ENCODE peak calls at places on chromosomes 13 and 19, in nine cellular contexts. One of them, this sample, is unnamed.

GRCh38 chr13:100722517-100722916 is 47.9 kb upstream of the TMTC4 start:
- DNase-seq in body of pancreas: no peak
- DNase-seq in AG09319: no peak
- DNase-seq in activated CD8-positive, alpha-beta memory T cell treated with anti-CD3 and anti-CD28 coated beads for 24 hours: no peak
- DNase-seq in SK-N-SH: no peak
- DNase-seq in stimulated activated CD8-positive, alpha-beta memory T cell treated with anti-CD3 and anti-CD28 coated beads, Interleukin-7, amount 100 ng/mL, for 24 hours: no peak
- DNase-seq in Peyer's patch: no peak
- DNase-seq in left colon: no peak
- DNase-seq in heart left ventricle: no peak
- DNase-seq in this sample: no peak

GRCh38 chr13:82569581-82569980 is 1312.7 kb downstream of the SLITRK1 start:
- DNase-seq in body of pancreas: no peak
- DNase-seq in AG09319: no peak
- DNase-seq in activated CD8-positive, alpha-beta memory T cell treated with anti-CD3 and anti-CD28 coated beads for 24 hours: no peak
- DNase-seq in SK-N-SH: no peak
- DNase-seq in stimulated activated CD8-positive, alpha-beta memory T cell treated with anti-CD3 and anti-CD28 coated beads, Interleukin-7, amount 100 ng/mL, for 24 hours: no peak
- DNase-seq in Peyer's patch: no peak
- DNase-seq in left colon: no peak
- DNase-seq in heart left ventricle: no peak
- DNase-seq in this sample: no peak

GRCh38 chr13:30406779-30407416 is 15.4 kb upstream of the UBE2L5 start:
- DNase-seq in body of pancreas: no peak
- DNase-seq in AG09319: no peak
- DNase-seq in activated CD8-positive, alpha-beta memory T cell treated with anti-CD3 and anti-CD28 coated beads for 24 hours: no peak
- DNase-seq in SK-N-SH: no peak
- DNase-seq in stimulated activated CD8-positive, alpha-beta memory T cell treated with anti-CD3 and anti-CD28 coated beads, Interleukin-7, amount 100 ng/mL, for 24 hours: no peak
- DNase-seq in Peyer's patch: no peak
- DNase-seq in left colon: no peak
- DNase-seq in heart left ventricle: no peak
- DNase-seq in this sample: no peak

GRCh38 chr13:78420814-78421213 is 182.5 kb downstream of the POU4F1 start:
- DNase-seq in body of pancreas: no peak
- DNase-seq in AG09319: no peak
- DNase-seq in activated CD8-positive, alpha-beta memory T cell treated with anti-CD3 and anti-CD28 coated beads for 24 hours: no peak
- DNase-seq in SK-N-SH: no peak
- DNase-seq in stimulated activated CD8-positive, alpha-beta memory T cell treated with anti-CD3 and anti-CD28 coated beads, Interleukin-7, amount 100 ng/mL, for 24 hours: no peak
- DNase-seq in Peyer's patch: no peak
- DNase-seq in left colon: no peak
- DNase-seq in heart left ventricle: peak; percentile 50
- DNase-seq in this sample: no peak

GRCh38 chr19:28208745-28209144 is 1004.2 kb downstream of the UQCRFS1 start:
- DNase-seq in body of pancreas: no peak
- DNase-seq in AG09319: no peak
- DNase-seq in activated CD8-positive, alpha-beta memory T cell treated with anti-CD3 and anti-CD28 coated beads for 24 hours: no peak
- DNase-seq in SK-N-SH: no peak
- DNase-seq in stimulated activated CD8-positive, alpha-beta memory T cell treated with anti-CD3 and anti-CD28 coated beads, Interleukin-7, amount 100 ng/mL, for 24 hours: no peak
- DNase-seq in Peyer's patch: no peak
- DNase-seq in left colon: no peak
- DNase-seq in heart left ventricle: no peak
- DNase-seq in this sample: no peak

GRCh38 chr19:51726049-51726448 is 2.3 kb upstream of the HAS1 start:
- DNase-seq in body of pancreas: no peak
- DNase-seq in AG09319: peak; percentile 40
- DNase-seq in activated CD8-positive, alpha-beta memory T cell treated with anti-CD3 and anti-CD28 coated beads for 24 hours: no peak
- DNase-seq in SK-N-SH: no peak
- DNase-seq in stimulated activated CD8-positive, alpha-beta memory T cell treated with anti-CD3 and anti-CD28 coated beads, Interleukin-7, amount 100 ng/mL, for 24 hours: no peak
- DNase-seq in Peyer's patch: peak; percentile 50
- DNase-seq in left colon: peak; percentile 28
- DNase-seq in heart left ventricle: peak; percentile 74
- DNase-seq in this sample: peak; percentile 12

GRCh38 chr19:4972509-4973230 is 3.8 kb downstream of the KDM4B start:
- DNase-seq in body of pancreas: no peak
- DNase-seq in AG09319: no peak
- DNase-seq in activated CD8-positive, alpha-beta memory T cell treated with anti-CD3 and anti-CD28 coated beads for 24 hours: no peak
- DNase-seq in SK-N-SH: peak; percentile 10
- DNase-seq in stimulated activated CD8-positive, alpha-beta memory T cell treated with anti-CD3 and anti-CD28 coated beads, Interleukin-7, amount 100 ng/mL, for 24 hours: no peak
- DNase-seq in Peyer's patch: no peak
- DNase-seq in left colon: no peak
- DNase-seq in heart left ventricle: no peak
- DNase-seq in this sample: no peak

GRCh38 chr13:24271611-24272451 is 37.5 kb upstream of the C1QTNF9 start:
- DNase-seq in body of pancreas: peak; percentile 92
- DNase-seq in AG09319: no peak
- DNase-seq in activated CD8-positive, alpha-beta memory T cell treated with anti-CD3 and anti-CD28 coated beads for 24 hours: peak; percentile 70
- DNase-seq in SK-N-SH: peak; percentile 77
- DNase-seq in stimulated activated CD8-positive, alpha-beta memory T cell treated with anti-CD3 and anti-CD28 coated beads, Interleukin-7, amount 100 ng/mL, for 24 hours: no peak
- DNase-seq in Peyer's patch: peak; percentile 85
- DNase-seq in left colon: peak; percentile 76
- DNase-seq in heart left ventricle: peak; percentile 88
- DNase-seq in this sample: peak; percentile 12

GRCh38 chr19:29749450-29749849 is 34.4 kb upstream of the C19orf12 start:
- DNase-seq in body of pancreas: no peak
- DNase-seq in AG09319: no peak
- DNase-seq in activated CD8-positive, alpha-beta memory T cell treated with anti-CD3 and anti-CD28 coated beads for 24 hours: no peak
- DNase-seq in SK-N-SH: no peak
- DNase-seq in stimulated activated CD8-positive, alpha-beta memory T cell treated with anti-CD3 and anti-CD28 coated beads, Interleukin-7, amount 100 ng/mL, for 24 hours: no peak
- DNase-seq in Peyer's patch: no peak
- DNase-seq in left colon: no peak
- DNase-seq in heart left ventricle: no peak
- DNase-seq in this sample: no peak

GRCh38 chr13:82898625-82899024 is 983.6 kb downstream of the SLITRK1 start:
- DNase-seq in body of pancreas: no peak
- DNase-seq in AG09319: no peak
- DNase-seq in activated CD8-positive, alpha-beta memory T cell treated with anti-CD3 and anti-CD28 coated beads for 24 hours: no peak
- DNase-seq in SK-N-SH: no peak
- DNase-seq in stimulated activated CD8-positive, alpha-beta memory T cell treated with anti-CD3 and anti-CD28 coated beads, Interleukin-7, amount 100 ng/mL, for 24 hours: no peak
- DNase-seq in Peyer's patch: no peak
- DNase-seq in left colon: no peak
- DNase-seq in heart left ventricle: no peak
- DNase-seq in this sample: no peak

GRCh38 chr19:531009-531752 is 379 bp upstream of the CDC34 start:
- DNase-seq in body of pancreas: peak; percentile 87
- DNase-seq in AG09319: peak; percentile 49
- DNase-seq in activated CD8-positive, alpha-beta memory T cell treated with anti-CD3 and anti-CD28 coated beads for 24 hours: peak; percentile 94
- DNase-seq in SK-N-SH: peak; percentile 99
- DNase-seq in stimulated activated CD8-positive, alpha-beta memory T cell treated with anti-CD3 and anti-CD28 coated beads, Interleukin-7, amount 100 ng/mL, for 24 hours: peak; percentile 70
- DNase-seq in Peyer's patch: peak; percentile 91
- DNase-seq in left colon: peak; percentile 84
- DNase-seq in heart left ventricle: peak; percentile 90
- DNase-seq in this sample: peak; percentile 88

GRCh38 chr13:21674271-21675009 is 3.6 kb downstream of the FGF9 start:
- DNase-seq in body of pancreas: peak; percentile 38
- DNase-seq in AG09319: no peak
- DNase-seq in activated CD8-positive, alpha-beta memory T cell treated with anti-CD3 and anti-CD28 coated beads for 24 hours: peak; percentile 72
- DNase-seq in SK-N-SH: peak; percentile 42
- DNase-seq in stimulated activated CD8-positive, alpha-beta memory T cell treated with anti-CD3 and anti-CD28 coated beads, Interleukin-7, amount 100 ng/mL, for 24 hours: no peak
- DNase-seq in Peyer's patch: no peak
- DNase-seq in left colon: peak; percentile 45
- DNase-seq in heart left ventricle: peak; percentile 44
- DNase-seq in this sample: peak; percentile 28

GRCh38 chr19:40601061-40601973 is at the start of gene LTBP4:
- DNase-seq in body of pancreas: peak; percentile 58
- DNase-seq in AG09319: no peak
- DNase-seq in activated CD8-positive, alpha-beta memory T cell treated with anti-CD3 and anti-CD28 coated beads for 24 hours: peak; percentile 74
- DNase-seq in SK-N-SH: peak; percentile 74
- DNase-seq in stimulated activated CD8-positive, alpha-beta memory T cell treated with anti-CD3 and anti-CD28 coated beads, Interleukin-7, amount 100 ng/mL, for 24 hours: no peak
- DNase-seq in Peyer's patch: peak; percentile 72
- DNase-seq in left colon: peak; percentile 75
- DNase-seq in heart left ventricle: peak; percentile 84
- DNase-seq in this sample: no peak

GRCh38 chr19:15154002-15154612 is 46.7 kb downstream of the NOTCH3 start:
- DNase-seq in body of pancreas: no peak
- DNase-seq in AG09319: no peak
- DNase-seq in activated CD8-positive, alpha-beta memory T cell treated with anti-CD3 and anti-CD28 coated beads for 24 hours: no peak
- DNase-seq in SK-N-SH: peak; percentile 54
- DNase-seq in stimulated activated CD8-positive, alpha-beta memory T cell treated with anti-CD3 and anti-CD28 coated beads, Interleukin-7, amount 100 ng/mL, for 24 hours: no peak
- DNase-seq in Peyer's patch: peak; percentile 57
- DNase-seq in left colon: peak; percentile 21
- DNase-seq in heart left ventricle: no peak
- DNase-seq in this sample: peak; percentile 29

This sample was measured in SK-N-DZ.